ENCODE peak calls at places on chromosomes 11 and 22, in nine cellular contexts. Q, S, B, G, Y, R, I, F and H are unnamed samples.
A peak's percentile ranks its signal among the peaks of the same experiment; 100 is the strongest.

GRCh38 chr22:38304526-38304925 is 12.7 kb downstream of the CSNK1E start:
- DNase-seq in S (no peak), I (no peak), R (no peak), Q (no peak), B (peak; percentile 80), G (no peak), F (no peak), Y (no peak), H (no peak)

GRCh38 chr11:120195601-120196289 is 15.1 kb upstream of the OAF start:
- DNase-seq in G (no peak), S (no peak), R (no peak), F (no peak), B (no peak), Y (no peak), I (no peak), Q (no peak), H (no peak)

GRCh38 chr11:17186932-17187692 is 20.7 kb downstream of the PIK3C2A start:
- DNase-seq in B (no peak), F (no peak), S (no peak), Q (no peak), G (no peak), R (no peak), I (no peak), Y (no peak), H (no peak)

GRCh38 chr22:46694423-46695170 is 43.5 kb downstream of the CERK start:
- DNase-seq in G (no peak), R (no peak), I (no peak), F (peak; percentile 29), Y (no peak), S (no peak), Q (no peak), B (no peak), H (no peak)

GRCh38 chr11:95831198-95831883 is 41.0 kb downstream of the CEP57 start:
- DNase-seq in F (no peak), Y (peak; percentile 90), G (peak; percentile 13), Q (no peak), R (peak; percentile 91), B (peak; percentile 80), S (peak; percentile 91), I (peak; percentile 85), H (no peak)

GRCh38 chr11:3867209-3868071 is 12.0 kb downstream of the STIM1 start:
- DNase-seq in Y (no peak), F (no peak), I (no peak), Q (peak; percentile 64), G (no peak), B (peak; percentile 53), R (peak; percentile 47), S (no peak), H (no peak)

GRCh38 chr11:84648413-84648812 is 978.7 kb downstream of the DLG2 start:
- DNase-seq in G (no peak), Q (no peak), S (no peak), F (no peak), I (no peak), Y (no peak), B (no peak), R (no peak), H (no peak)

GRCh38 chr22:41576877-41577276 is 12.8 kb downstream of the PMM1 start:
- DNase-seq in R (peak; percentile 58), G (no peak), S (peak; percentile 46), Y (peak; percentile 53), F (no peak), Q (peak; percentile 60), B (peak; percentile 58), I (peak; percentile 75), H (no peak)

GRCh38 chr22:17706947-17707346 is 67.3 kb downstream of the BID start:
- DNase-seq in G (no peak), R (no peak), S (no peak), F (no peak), Y (no peak), I (peak; percentile 8), Q (no peak), B (peak; percentile 14), H (no peak)

GRCh38 chr11:104129138-104129537 is 34.8 kb downstream of the PDGFD start:
- DNase-seq in R (no peak), I (no peak), Q (no peak), B (no peak), Y (no peak), S (no peak), G (no peak), F (no peak), H (no peak)

GRCh38 chr11:10984250-10984649 is 126.4 kb upstream of the ZBED5 start:
- DNase-seq in S (no peak), R (no peak), I (peak; percentile 5), Q (no peak), B (no peak), Y (no peak), F (no peak), G (no peak), H (no peak)

GRCh38 chr11:65504671-65505433 is 6.0 kb downstream of the MALAT1 start:
- DNase-seq in Q (no peak), R (peak; percentile 39), F (no peak), B (peak; percentile 53), G (peak; percentile 18), S (peak; percentile 48), I (peak; percentile 37), Y (peak; percentile 68), H (no peak)

GRCh38 chr11:32829157-32829679 is 509 bp upstream of the PRRG4 start:
- DNase-seq in Q (peak; percentile 62), B (no peak), R (peak; percentile 6), F (no peak), I (peak; percentile 23), G (no peak), S (no peak), Y (no peak), H (no peak)

GRCh38 chr11:71244116-71244815 is 8.1 kb downstream of the SHANK2 start:
- DNase-seq in Q (no peak), F (no peak), G (no peak), R (peak; percentile 27), I (no peak), Y (no peak), B (no peak), S (no peak), H (no peak)

GRCh38 chr22:50473855-50474671 is 772 bp downstream of the SBF1 start:
- DNase-seq in Q (peak; percentile 40), Y (peak; percentile 49), R (peak; percentile 78), S (peak; percentile 24), I (peak; percentile 61), F (peak; percentile 62), B (peak; percentile 54), G (peak; percentile 21), H (no peak)

GRCh38 chr11:113532697-113533424 is 57.7 kb upstream of the DRD2 start:
- DNase-seq in F (peak; percentile 78), R (peak; percentile 71), G (peak; percentile 48), B (peak; percentile 85), S (peak; percentile 60), I (peak; percentile 80), Q (peak; percentile 72), Y (peak; percentile 77), H (peak; percentile 47)

GRCh38 chr11:118615282-118615979 is 8.0 kb downstream of the PHLDB1 start:
- DNase-seq in Q (no peak), F (peak; percentile 41), B (no peak), G (no peak), I (peak; percentile 30), S (no peak), Y (no peak), R (peak; percentile 37), H (no peak)

GRCh38 chr22:37182949-37183245 is 5.2 kb downstream of the C1QTNF6 start:
- DNase-seq in G (no peak), I (no peak), B (no peak), R (no peak), F (peak; percentile 30), S (no peak), Y (no peak), Q (no peak), H (no peak)

GRCh38 chr11:130740819-130741218 is 175.5 kb downstream of the SNX19 start:
- DNase-seq in Y (peak; percentile 36), F (no peak), B (peak; percentile 26), I (no peak), R (no peak), G (no peak), S (no peak), Q (no peak), H (no peak)

GRCh38 chr11:102911758-102912481 is 37.1 kb upstream of the MMP12 start:
- DNase-seq in G (no peak), R (no peak), S (no peak), B (no peak), Q (no peak), I (peak; percentile 57), F (no peak), Y (no peak), H (no peak)

GRCh38 chr22:42932857-42933782 is 76.0 kb upstream of the ARFGAP3 start:
- DNase-seq in Q (no peak), S (no peak), Y (no peak), R (no peak), G (no peak), B (peak; percentile 46), I (no peak), F (peak; percentile 74), H (no peak)

GRCh38 chr11:6817668-6818067 is 18.2 kb upstream of the OR6A2 start:
- DNase-seq in I (peak; percentile 12), Y (no peak), S (peak; percentile 9), Q (no peak), F (no peak), B (no peak), G (no peak), R (peak; percentile 3), H (no peak)

GRCh38 chr11:61106296-61106695 is 4.0 kb downstream of the CD5 start:
- DNase-seq in R (no peak), I (no peak), Y (no peak), Q (no peak), F (no peak), S (no peak), B (no peak), G (no peak), H (no peak)

GRCh38 chr11:77109236-77110019 is 6.8 kb downstream of the OMP start:
- DNase-seq in G (peak; percentile 48), R (peak; percentile 65), Q (no peak), I (peak; percentile 52), Y (peak; percentile 39), F (no peak), B (peak; percentile 59), S (peak; percentile 67), H (no peak)

GRCh38 chr22:44426981-44427380 is 71.1 kb downstream of the RTL6 start:
- DNase-seq in R (no peak), I (no peak), Q (no peak), G (no peak), S (no peak), Y (no peak), B (no peak), F (no peak), H (no peak)

GRCh38 chr11:68213135-68213515 is at the start of gene KMT5B:
- DNase-seq in B (peak; percentile 57), Y (peak; percentile 46), F (no peak), R (peak; percentile 52), S (peak; percentile 47), G (peak; percentile 15), I (peak; percentile 68), Q (no peak), H (no peak)